ENCODE peak calls at places on chromosomes 3 and 15, in nine cellular contexts. One of them, this sample, is unnamed. For H3K4me1, the result is how much of the 10 kb centered on the place peaks cover.

GRCh38 chr3:57164217-57164605 is 942 bp downstream of the IL17RD start:
- DNase-seq in ovary: peak
- DNase-seq in body of pancreas: peak
- DNase-seq in GM23248: peak
- DNase-seq in psoas muscle: peak
- DNase-seq in endodermal cell: peak
- DNase-seq in heart left ventricle: peak
- DNase-seq in right lobe of liver: no peak
- DNase-seq in stomach: peak
- DNase-seq in this sample: no peak

GRCh38 chr15:90002428-90002844 is 1.3 kb downstream of the ZNF710 start:
- DNase-seq in ovary: peak
- DNase-seq in body of pancreas: peak
- DNase-seq in GM23248: peak
- DNase-seq in psoas muscle: peak
- DNase-seq in endodermal cell: peak
- DNase-seq in heart left ventricle: peak
- DNase-seq in right lobe of liver: no peak
- DNase-seq in stomach: no peak
- DNase-seq in this sample: peak

GRCh38 chr3:70856414-70857162 is 544.1 kb upstream of the MDFIC2 start:
- DNase-seq in ovary: no peak
- DNase-seq in body of pancreas: no peak
- DNase-seq in GM23248: peak
- DNase-seq in psoas muscle: no peak
- DNase-seq in endodermal cell: no peak
- DNase-seq in heart left ventricle: no peak
- DNase-seq in right lobe of liver: no peak
- DNase-seq in stomach: no peak
- DNase-seq in this sample: no peak

GRCh38 chr15:98177950-98178848 is 217.7 kb downstream of the ARRDC4 start:
- DNase-seq in ovary: peak
- DNase-seq in body of pancreas: peak
- DNase-seq in GM23248: peak
- DNase-seq in psoas muscle: no peak
- DNase-seq in endodermal cell: peak
- DNase-seq in heart left ventricle: peak
- DNase-seq in right lobe of liver: no peak
- DNase-seq in stomach: peak
- DNase-seq in this sample: no peak

GRCh38 chr15:48861813-48862431 is 16.0 kb upstream of the EID1 start:
- DNase-seq in ovary: no peak
- DNase-seq in body of pancreas: peak
- DNase-seq in GM23248: peak
- DNase-seq in psoas muscle: no peak
- DNase-seq in endodermal cell: no peak
- DNase-seq in heart left ventricle: peak
- DNase-seq in right lobe of liver: no peak
- DNase-seq in stomach: no peak
- DNase-seq in this sample: peak

GRCh38 chr3:38601971-38602550 is 47.4 kb downstream of the SCN5A start:
- DNase-seq in ovary: no peak
- DNase-seq in body of pancreas: no peak
- DNase-seq in GM23248: no peak
- DNase-seq in psoas muscle: peak
- DNase-seq in endodermal cell: peak
- DNase-seq in heart left ventricle: no peak
- DNase-seq in right lobe of liver: peak
- DNase-seq in stomach: no peak
- DNase-seq in this sample: no peak

GRCh38 chr3:47024932-47025331 is 45.5 kb downstream of the NBEAL2 start:
- DNase-seq in ovary: no peak
- DNase-seq in body of pancreas: no peak
- DNase-seq in GM23248: peak
- DNase-seq in psoas muscle: no peak
- DNase-seq in endodermal cell: peak
- DNase-seq in heart left ventricle: no peak
- DNase-seq in right lobe of liver: no peak
- DNase-seq in stomach: no peak
- DNase-seq in this sample: no peak

GRCh38 chr3:11290743-11291680 is 18.8 kb downstream of the ATG7 start:
- DNase-seq in ovary: no peak
- DNase-seq in body of pancreas: no peak
- DNase-seq in GM23248: peak
- DNase-seq in psoas muscle: no peak
- DNase-seq in endodermal cell: no peak
- DNase-seq in heart left ventricle: no peak
- DNase-seq in right lobe of liver: no peak
- DNase-seq in stomach: no peak
- DNase-seq in this sample: peak

GRCh38 chr3:153042088-153042487 is 119.9 kb upstream of the RAP2B start:
- DNase-seq in ovary: no peak
- DNase-seq in body of pancreas: no peak
- DNase-seq in GM23248: no peak
- DNase-seq in psoas muscle: no peak
- DNase-seq in endodermal cell: no peak
- DNase-seq in heart left ventricle: no peak
- DNase-seq in right lobe of liver: no peak
- DNase-seq in stomach: no peak
- DNase-seq in this sample: no peak

GRCh38 chr15:39438795-39439577 is 141.9 kb upstream of the THBS1 start:
- DNase-seq in ovary: no peak
- DNase-seq in body of pancreas: no peak
- DNase-seq in GM23248: no peak
- DNase-seq in psoas muscle: no peak
- DNase-seq in endodermal cell: no peak
- DNase-seq in heart left ventricle: no peak
- DNase-seq in right lobe of liver: no peak
- DNase-seq in stomach: no peak
- DNase-seq in this sample: no peak

GRCh38 chr3:188320757-188321156 is 166.8 kb downstream of the LPP start:
- DNase-seq in ovary: no peak
- DNase-seq in body of pancreas: no peak
- DNase-seq in GM23248: peak
- DNase-seq in psoas muscle: no peak
- DNase-seq in endodermal cell: no peak
- DNase-seq in heart left ventricle: no peak
- DNase-seq in right lobe of liver: no peak
- DNase-seq in stomach: no peak
- DNase-seq in this sample: no peak

GRCh38 chr3:169835533-169835932 is 22.8 kb upstream of the LRRC34 start:
- DNase-seq in ovary: no peak
- DNase-seq in body of pancreas: no peak
- DNase-seq in GM23248: peak
- DNase-seq in psoas muscle: no peak
- DNase-seq in endodermal cell: no peak
- DNase-seq in heart left ventricle: no peak
- DNase-seq in right lobe of liver: no peak
- DNase-seq in stomach: no peak
- DNase-seq in this sample: no peak

GRCh38 chr3:187714404-187714979 is 12.1 kb upstream of the RTP2 start:
- DNase-seq in ovary: peak
- DNase-seq in body of pancreas: peak
- DNase-seq in GM23248: peak
- DNase-seq in psoas muscle: no peak
- DNase-seq in endodermal cell: peak
- DNase-seq in heart left ventricle: peak
- DNase-seq in right lobe of liver: no peak
- DNase-seq in stomach: peak
- DNase-seq in this sample: peak

GRCh38 chr15:65930134-65930533 is 60.8 kb downstream of the RAB11A start:
- DNase-seq in ovary: no peak
- DNase-seq in body of pancreas: no peak
- DNase-seq in GM23248: no peak
- DNase-seq in psoas muscle: no peak
- DNase-seq in endodermal cell: no peak
- DNase-seq in heart left ventricle: no peak
- DNase-seq in right lobe of liver: no peak
- DNase-seq in stomach: no peak
- DNase-seq in this sample: no peak

GRCh38 chr15:66252411-66253295 is 897 bp downstream of the MEGF11 start:
- DNase-seq in ovary: peak
- DNase-seq in body of pancreas: peak
- DNase-seq in GM23248: peak
- DNase-seq in psoas muscle: peak
- DNase-seq in endodermal cell: peak
- DNase-seq in heart left ventricle: peak
- DNase-seq in right lobe of liver: peak
- DNase-seq in stomach: peak
- DNase-seq in this sample: peak

GRCh38 chr3:142649996-142650693 is 54.0 kb downstream of the PLS1 start:
- DNase-seq in ovary: no peak
- DNase-seq in body of pancreas: no peak
- DNase-seq in GM23248: no peak
- DNase-seq in psoas muscle: no peak
- DNase-seq in endodermal cell: no peak
- DNase-seq in heart left ventricle: no peak
- DNase-seq in right lobe of liver: no peak
- DNase-seq in stomach: no peak
- DNase-seq in this sample: no peak

GRCh38 chr3:161108840-161109239 is 3.7 kb upstream of the B3GALNT1 start:
- DNase-seq in ovary: no peak
- DNase-seq in body of pancreas: no peak
- DNase-seq in GM23248: peak
- DNase-seq in psoas muscle: no peak
- DNase-seq in endodermal cell: no peak
- DNase-seq in heart left ventricle: no peak
- DNase-seq in right lobe of liver: no peak
- DNase-seq in stomach: no peak
- DNase-seq in this sample: no peak

GRCh38 chr3:134640872-134641470 is 9.9 kb downstream of the KY start:
- DNase-seq in ovary: no peak
- DNase-seq in body of pancreas: no peak
- DNase-seq in GM23248: peak
- DNase-seq in psoas muscle: no peak
- DNase-seq in endodermal cell: peak
- DNase-seq in heart left ventricle: no peak
- DNase-seq in right lobe of liver: no peak
- DNase-seq in stomach: peak
- DNase-seq in this sample: no peak

GRCh38 chr3:110174908-110175307 is 837.6 kb upstream of the DPPA4 start:
- DNase-seq in ovary: no peak
- DNase-seq in body of pancreas: no peak
- DNase-seq in GM23248: peak
- DNase-seq in psoas muscle: no peak
- DNase-seq in endodermal cell: no peak
- DNase-seq in heart left ventricle: no peak
- DNase-seq in right lobe of liver: no peak
- DNase-seq in stomach: no peak
- DNase-seq in this sample: no peak

GRCh38 chr3:110180733-110181132 is 843.4 kb upstream of the DPPA4 start:
- DNase-seq in ovary: peak
- DNase-seq in body of pancreas: no peak
- DNase-seq in GM23248: peak
- DNase-seq in psoas muscle: peak
- DNase-seq in endodermal cell: no peak
- DNase-seq in heart left ventricle: peak
- DNase-seq in right lobe of liver: no peak
- DNase-seq in stomach: no peak
- DNase-seq in this sample: no peak

DNA sequence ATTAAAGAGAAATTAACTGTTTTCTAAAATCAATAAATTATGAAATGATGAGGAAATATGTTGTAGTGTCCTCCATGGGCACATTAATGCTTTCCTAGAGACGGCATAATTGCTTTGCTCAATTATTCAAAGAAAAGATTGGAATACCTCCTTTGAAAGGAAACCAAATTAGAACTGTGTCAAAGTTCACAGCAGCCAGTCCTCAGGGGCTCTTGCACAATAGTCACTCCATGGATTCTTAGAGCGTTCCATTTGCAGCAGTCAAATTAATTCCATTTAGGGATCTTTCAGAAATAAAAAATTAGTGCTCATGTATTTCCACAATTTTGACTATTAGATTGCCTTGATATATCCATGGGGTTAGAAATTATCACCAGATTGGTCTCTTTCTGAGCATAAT is 841.6 kb upstream of the DPPA4 start:
- DNase-seq in ovary: peak
- DNase-seq in body of pancreas: no peak
- DNase-seq in GM23248: peak
- DNase-seq in psoas muscle: no peak
- DNase-seq in endodermal cell: no peak
- DNase-seq in heart left ventricle: no peak
- DNase-seq in right lobe of liver: no peak
- DNase-seq in stomach: no peak
- DNase-seq in this sample: no peak
- H3K4me1 ChIP-seq in ovary: under half
- H3K4me1 ChIP-seq in body of pancreas: under half
- H3K4me1 ChIP-seq in GM23248: under half
- H3K4me1 ChIP-seq in psoas muscle: under half
- H3K4me1 ChIP-seq in endodermal cell: under half
- H3K4me1 ChIP-seq in heart left ventricle: under half
- H3K4me1 ChIP-seq in right lobe of liver: under half
- H3K4me1 ChIP-seq in stomach: under half
- H3K4me1 ChIP-seq in this sample: under half

GRCh38 chr15:32837935-32838334 is 120.1 kb downstream of the GREM1 start:
- DNase-seq in ovary: no peak
- DNase-seq in body of pancreas: no peak
- DNase-seq in GM23248: peak
- DNase-seq in psoas muscle: no peak
- DNase-seq in endodermal cell: no peak
- DNase-seq in heart left ventricle: no peak
- DNase-seq in right lobe of liver: no peak
- DNase-seq in stomach: no peak
- DNase-seq in this sample: no peak
- H3K4me1 ChIP-seq in ovary: under half
- H3K4me1 ChIP-seq in body of pancreas: under half
- H3K4me1 ChIP-seq in GM23248: half or more
- H3K4me1 ChIP-seq in psoas muscle: under half
- H3K4me1 ChIP-seq in endodermal cell: under half
- H3K4me1 ChIP-seq in heart left ventricle: under half
- H3K4me1 ChIP-seq in right lobe of liver: under half
- H3K4me1 ChIP-seq in stomach: under half
- H3K4me1 ChIP-seq in this sample: under half

GRCh38 chr3:30617653-30618052 is 11.3 kb downstream of the TGFBR2 start:
- DNase-seq in ovary: no peak
- DNase-seq in body of pancreas: no peak
- DNase-seq in GM23248: no peak
- DNase-seq in psoas muscle: no peak
- DNase-seq in endodermal cell: no peak
- DNase-seq in heart left ventricle: no peak
- DNase-seq in right lobe of liver: no peak
- DNase-seq in stomach: no peak
- DNase-seq in this sample: no peak
- H3K4me1 ChIP-seq in ovary: under half
- H3K4me1 ChIP-seq in body of pancreas: under half
- H3K4me1 ChIP-seq in GM23248: half or more
- H3K4me1 ChIP-seq in psoas muscle: under half
- H3K4me1 ChIP-seq in endodermal cell: under half
- H3K4me1 ChIP-seq in heart left ventricle: under half
- H3K4me1 ChIP-seq in right lobe of liver: under half
- H3K4me1 ChIP-seq in stomach: half or more
- H3K4me1 ChIP-seq in this sample: half or more

DNA sequence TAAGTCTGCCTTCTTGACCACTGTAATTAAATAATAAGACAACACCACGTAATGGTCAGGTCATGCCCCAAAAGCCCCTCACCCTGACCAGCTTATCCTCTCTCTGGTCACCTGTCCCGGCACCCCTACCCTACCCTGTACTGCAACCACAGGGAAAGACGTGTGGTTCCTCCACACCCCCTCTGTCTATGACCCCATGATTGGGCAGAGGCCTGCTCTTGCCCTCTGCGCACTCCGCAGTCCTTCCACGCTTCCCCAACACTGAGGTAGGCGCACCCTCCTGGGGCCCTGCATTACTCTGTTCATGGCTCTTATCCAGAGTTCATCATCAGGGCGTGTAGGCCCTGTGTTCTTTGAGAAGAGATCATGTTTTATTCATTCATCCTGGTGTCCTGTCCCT is 33.9 kb downstream of the MGLL start:
- DNase-seq in ovary: no peak
- DNase-seq in body of pancreas: no peak
- DNase-seq in GM23248: no peak
- DNase-seq in psoas muscle: peak
- DNase-seq in endodermal cell: no peak
- DNase-seq in heart left ventricle: no peak
- DNase-seq in right lobe of liver: no peak
- DNase-seq in stomach: no peak
- DNase-seq in this sample: no peak
- H3K4me1 ChIP-seq in ovary: under half
- H3K4me1 ChIP-seq in body of pancreas: under half
- H3K4me1 ChIP-seq in GM23248: under half
- H3K4me1 ChIP-seq in psoas muscle: half or more
- H3K4me1 ChIP-seq in endodermal cell: under half
- H3K4me1 ChIP-seq in heart left ventricle: under half
- H3K4me1 ChIP-seq in right lobe of liver: under half
- H3K4me1 ChIP-seq in stomach: under half
- H3K4me1 ChIP-seq in this sample: under half

This sample was measured in CD8-positive, alpha-beta memory T cell.